ENCODE peak calls at places on chromosomes 2 and 18, in eight cellular contexts. Y is breast epithelium; O is suprapubic skin; J is CD4-positive, alpha-beta memory T cell; E is mammary epithelial cell; F is colonic mucosa; C is small intestine; N is H9. V is an unnamed sample.

GRCh38 chr18:45066868-45067267 is 386.2 kb downstream of the SETBP1 start:
- DNase-seq in Y (no peak), O (no peak), J (no peak), E (no peak), F (no peak), C (peak), N (no peak), V (no peak)

GRCh38 chr2:173300458-173300857 is 54.2 kb upstream of the CDCA7 start:
- DNase-seq in Y (no peak), O (no peak), J (no peak), E (no peak), F (no peak), C (no peak), N (no peak), V (no peak)

GRCh38 chr2:104402825-104403224 is 451.1 kb upstream of the POU3F3 start:
- DNase-seq in Y (no peak), O (no peak), J (no peak), E (no peak), F (no peak), C (no peak), N (no peak), V (no peak)

GRCh38 chr18:34222396-34223163 is 2.1 kb downstream of the NOL4 start:
- DNase-seq in Y (no peak), O (no peak), J (no peak), E (peak), F (peak), C (no peak), N (peak), V (peak)

GRCh38 chr18:60053747-60054304 is 154.0 kb downstream of the PMAIP1 start:
- DNase-seq in Y (no peak), O (no peak), J (no peak), E (peak), F (peak), C (peak), N (peak), V (no peak)

GRCh38 chr2:134218928-134219707 is 34.8 kb upstream of the MGAT5 start:
- DNase-seq in Y (peak), O (no peak), J (peak), E (no peak), F (peak), C (peak), N (no peak), V (no peak)

GRCh38 chr2:145753209-145753608 is 1233.3 kb upstream of the ZEB2 start:
- DNase-seq in Y (no peak), O (no peak), J (no peak), E (no peak), F (no peak), C (no peak), N (no peak), V (no peak)

GRCh38 chr2:75607988-75608683 is 38.4 kb upstream of the MRPL19 start:
- DNase-seq in Y (no peak), O (no peak), J (no peak), E (no peak), F (no peak), C (peak), N (peak), V (no peak)

GRCh38 chr18:50880108-50880465 is 1.2 kb downstream of the ME2 start:
- DNase-seq in Y (no peak), O (no peak), J (no peak), E (no peak), F (no peak), C (no peak), N (no peak), V (no peak)

GRCh38 chr18:13387856-13388548 is 169.4 kb downstream of the LDLRAD4 start:
- DNase-seq in Y (no peak), O (peak), J (no peak), E (no peak), F (no peak), C (no peak), N (no peak), V (no peak)

GRCh38 chr2:15107137-15107536 is 454.0 kb downstream of the NBAS start:
- DNase-seq in Y (no peak), O (no peak), J (no peak), E (no peak), F (no peak), C (no peak), N (no peak), V (no peak)

DNA sequence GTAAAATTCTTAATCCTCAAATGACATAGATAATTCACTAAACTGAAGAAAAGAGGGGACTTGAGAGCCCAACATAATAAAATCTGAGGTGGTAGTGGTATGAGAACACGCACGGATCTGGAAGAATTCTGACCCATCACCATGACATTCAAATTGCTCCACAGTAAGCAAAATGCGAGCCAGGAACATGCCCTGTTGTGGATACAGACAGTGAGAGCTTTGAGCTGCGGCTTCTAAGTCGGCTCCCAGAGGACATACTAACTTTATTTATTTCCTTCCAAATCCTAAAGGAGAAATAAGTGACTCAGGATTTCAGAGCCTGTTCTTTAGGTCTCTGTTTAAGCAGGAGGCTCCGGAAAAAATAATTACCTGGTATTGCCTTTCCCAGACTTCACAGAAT is 143.4 kb upstream of the SMAD7 start:
- DNase-seq in Y (no peak), O (no peak), J (no peak), E (no peak), F (no peak), C (no peak), N (no peak), V (no peak)
- H3K27ac ChIP-seq in Y (no peak), O (no peak), J (no peak), E (no peak), F (no peak), C (no peak), N (no peak), V (no peak)

GRCh38 chr2:218393750-218394290 is 5.8 kb upstream of the CTDSP1 start:
- DNase-seq in Y (no peak), O (no peak), J (no peak), E (no peak), F (peak), C (no peak), N (peak), V (no peak)
- H3K27ac ChIP-seq in Y (no peak), O (no peak), J (no peak), E (no peak), F (no peak), C (no peak), N (no peak), V (no peak)

DNA sequence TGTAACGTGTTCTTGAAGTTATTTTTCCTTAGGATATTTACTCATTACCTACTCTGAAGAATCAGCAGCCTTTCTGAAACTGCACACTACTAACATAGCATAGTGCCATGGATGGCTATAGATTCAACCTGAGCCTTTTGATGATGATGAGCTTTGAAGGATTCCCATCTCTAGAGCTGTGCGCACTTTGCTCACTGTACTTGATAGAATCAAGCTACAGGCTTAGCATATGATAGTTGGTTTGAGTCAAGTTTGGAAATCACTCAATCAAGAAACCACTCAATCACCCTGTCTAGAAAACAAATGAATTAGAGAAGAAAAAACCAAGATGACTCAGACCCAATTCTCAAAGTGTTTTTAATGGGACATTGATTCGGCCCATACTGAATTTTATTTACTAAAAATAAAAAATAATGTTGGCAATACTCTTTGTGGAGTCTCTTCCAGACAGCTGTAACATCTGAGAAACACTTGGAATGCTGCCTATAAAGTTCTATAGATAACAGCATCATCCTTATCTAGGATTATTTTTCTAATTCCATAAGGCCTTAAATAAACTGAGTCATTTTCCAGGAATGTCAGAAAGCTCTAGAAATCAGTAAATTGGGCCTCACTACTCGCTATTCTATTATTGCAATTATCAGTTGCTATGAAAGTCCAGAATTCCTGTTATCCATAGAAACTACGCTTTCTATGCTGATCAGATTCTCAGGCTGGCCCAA is 259.0 kb upstream of the ERBB4 start:
- DNase-seq in Y (no peak), O (no peak), J (no peak), E (no peak), F (no peak), C (no peak), N (no peak), V (no peak)
- H3K27ac ChIP-seq in Y (no peak), O (no peak), J (no peak), E (no peak), F (no peak), C (no peak), N (no peak), V (no peak)

DNA sequence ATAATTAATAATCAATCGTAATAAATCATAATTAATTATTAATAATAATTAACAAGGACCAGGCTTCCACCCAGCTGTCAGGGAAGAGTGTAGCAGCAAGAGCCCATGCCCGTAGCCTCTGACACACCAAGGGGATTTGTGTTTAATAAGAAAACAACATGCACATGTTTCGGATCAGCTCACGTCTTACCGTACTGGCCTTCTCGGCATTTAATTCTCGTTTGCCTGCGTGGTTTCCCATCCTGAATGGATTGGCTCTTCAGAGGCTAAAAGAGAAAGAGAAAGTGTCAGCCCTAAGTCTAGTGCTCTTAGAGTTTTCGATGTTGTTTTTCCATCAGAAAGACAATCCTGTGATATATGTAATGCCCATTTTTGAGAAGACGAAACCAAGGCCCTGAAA is 27.6 kb downstream of the MBP start:
- DNase-seq in Y (no peak), O (no peak), J (peak), E (no peak), F (no peak), C (no peak), N (no peak), V (no peak)
- H3K27ac ChIP-seq in Y (peak), O (no peak), J (peak), E (no peak), F (no peak), C (peak), N (no peak), V (no peak)

GRCh38 chr2:20541305-20541640 is 94.4 kb downstream of the RHOB start:
- DNase-seq in Y (no peak), O (no peak), J (no peak), E (no peak), F (no peak), C (no peak), N (no peak), V (no peak)

GRCh38 chr2:20541651-20542050 is 94.8 kb downstream of the RHOB start:
- DNase-seq in Y (no peak), O (no peak), J (no peak), E (peak), F (no peak), C (no peak), N (no peak), V (no peak)

GRCh38 chr2:20543579-20543887 is 96.7 kb downstream of the RHOB start:
- DNase-seq in Y (no peak), O (no peak), J (no peak), E (no peak), F (no peak), C (no peak), N (no peak), V (no peak)

GRCh38 chr2:20542761-20543578 is 96.1 kb downstream of the RHOB start:
- DNase-seq in Y (no peak), O (no peak), J (no peak), E (no peak), F (no peak), C (no peak), N (no peak), V (no peak)

DNA sequence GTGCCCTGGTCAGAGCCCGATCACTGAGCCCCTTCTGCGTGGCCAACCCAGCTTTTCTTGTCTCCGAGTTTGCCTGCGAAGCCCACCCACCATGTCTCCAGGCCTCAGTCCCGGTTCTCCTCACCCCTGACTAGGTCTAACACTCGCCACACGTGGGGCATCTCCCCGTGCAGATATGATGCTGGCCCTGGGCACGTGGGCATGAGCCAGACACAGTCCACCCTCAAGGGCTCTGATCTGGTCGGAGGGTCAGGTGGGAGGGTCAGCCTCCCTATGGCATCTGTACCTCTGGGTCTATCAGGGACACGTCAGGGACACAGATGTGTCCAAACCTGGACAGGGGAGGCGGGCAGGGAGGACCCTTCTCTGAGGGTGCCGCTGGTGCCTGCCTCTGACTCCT is 95.4 kb downstream of the RHOB start:
- DNase-seq in Y (no peak), O (no peak), J (no peak), E (no peak), F (no peak), C (no peak), N (no peak), V (no peak)
- H3K27ac ChIP-seq in Y (no peak), O (no peak), J (no peak), E (no peak), F (no peak), C (no peak), N (no peak), V (no peak)

DNA sequence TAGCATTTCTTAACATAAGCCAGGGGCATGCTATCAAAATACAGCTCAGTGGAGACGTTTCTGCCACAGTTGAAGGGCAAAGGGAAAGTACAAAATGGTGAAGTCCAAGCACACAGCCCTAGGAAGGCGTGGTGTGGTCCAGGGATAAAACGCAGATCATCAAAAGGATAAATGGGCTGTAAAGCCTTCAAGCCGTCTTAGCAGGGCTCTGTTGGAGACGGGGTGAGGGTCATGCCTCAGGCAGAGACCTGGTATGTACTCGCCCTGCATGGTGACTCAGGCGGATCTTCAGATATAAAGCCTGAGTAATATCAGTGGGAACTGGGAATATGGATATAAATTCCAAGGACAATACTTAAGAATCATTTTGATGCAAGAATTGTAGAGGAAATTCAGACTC is 61.2 kb downstream of the NGEF start:
- DNase-seq in Y (no peak), O (no peak), J (no peak), E (peak), F (no peak), C (no peak), N (no peak), V (no peak)
- H3K27ac ChIP-seq in Y (no peak), O (no peak), J (no peak), E (no peak), F (no peak), C (no peak), N (no peak), V (no peak)

DNA sequence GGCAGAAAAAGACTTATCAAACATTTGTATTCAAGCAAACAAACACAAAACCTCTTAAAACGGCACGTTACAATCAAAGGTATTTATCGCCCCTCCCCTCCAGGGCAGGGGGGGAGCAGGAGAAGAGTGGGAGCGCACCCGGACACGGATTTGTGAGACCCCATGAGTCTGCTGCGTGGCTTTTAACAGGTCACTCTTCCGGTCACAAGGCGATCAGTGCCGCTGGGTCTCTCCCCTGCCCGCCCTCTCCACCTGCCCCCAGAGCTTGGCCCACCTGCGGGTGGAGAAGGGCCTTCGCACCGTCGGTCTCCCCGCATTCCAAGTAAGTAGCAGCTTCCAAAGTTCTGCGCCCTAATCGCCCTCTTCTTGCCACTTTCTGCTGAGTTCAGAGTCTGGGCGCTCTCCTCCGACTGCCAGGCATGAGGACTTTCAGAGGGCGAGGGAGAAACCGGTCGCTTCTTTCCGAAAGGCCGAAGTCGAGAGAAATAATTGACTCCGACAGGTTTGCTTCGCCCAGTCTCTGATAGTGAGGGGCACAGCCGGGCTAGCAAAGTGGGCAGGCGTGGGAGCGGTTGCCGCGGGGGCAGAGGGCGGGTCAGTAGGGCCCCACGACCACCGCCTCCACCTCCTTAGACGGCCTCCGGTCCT is 797 bp downstream of the RPRM start:
- DNase-seq in Y (no peak), O (no peak), J (no peak), E (no peak), F (no peak), C (peak), N (peak), V (no peak)
- H3K27ac ChIP-seq in Y (no peak), O (no peak), J (no peak), E (no peak), F (no peak), C (no peak), N (no peak), V (no peak)

V was measured in caudate nucleus.